ENCODE peak calls at places on chromosomes 11 and 22, in five cellular contexts. One of them, this sample, is unnamed.

GRCh38 chr22:49763138-49763537 is 64.5 kb downstream of the BRD1 start:
- DNase-seq in EH: no peak
- DNase-seq in activated T-cell treated with anti-CD3 and anti-CD28 coated beads for 1 hour: no peak
- DNase-seq in fibroblast of lung: no peak
- DNase-seq in stimulated activated CD4-positive, alpha-beta T cell treated with anti-CD3 and anti-CD28 coated beads, Interleukin-2, amount 100 ng/mL, for 4 hours: no peak
- DNase-seq in this sample: peak

GRCh38 chr11:2874963-2875362 is 10.6 kb downstream of the CDKN1C start:
- DNase-seq in EH: no peak
- DNase-seq in activated T-cell treated with anti-CD3 and anti-CD28 coated beads for 1 hour: no peak
- DNase-seq in fibroblast of lung: no peak
- DNase-seq in stimulated activated CD4-positive, alpha-beta T cell treated with anti-CD3 and anti-CD28 coated beads, Interleukin-2, amount 100 ng/mL, for 4 hours: no peak
- DNase-seq in this sample: no peak

GRCh38 chr11:117366183-117366582 is 38.5 kb downstream of the CEP164 start:
- DNase-seq in EH: no peak
- DNase-seq in activated T-cell treated with anti-CD3 and anti-CD28 coated beads for 1 hour: no peak
- DNase-seq in fibroblast of lung: no peak
- DNase-seq in stimulated activated CD4-positive, alpha-beta T cell treated with anti-CD3 and anti-CD28 coated beads, Interleukin-2, amount 100 ng/mL, for 4 hours: no peak
- DNase-seq in this sample: no peak

GRCh38 chr11:16309226-16309625 is 47.1 kb downstream of the SOX6 start:
- DNase-seq in EH: no peak
- DNase-seq in activated T-cell treated with anti-CD3 and anti-CD28 coated beads for 1 hour: no peak
- DNase-seq in fibroblast of lung: no peak
- DNase-seq in stimulated activated CD4-positive, alpha-beta T cell treated with anti-CD3 and anti-CD28 coated beads, Interleukin-2, amount 100 ng/mL, for 4 hours: no peak
- DNase-seq in this sample: no peak

GRCh38 chr11:74849525-74850391 is 99.1 kb downstream of the XRRA1 start:
- DNase-seq in EH: peak
- DNase-seq in activated T-cell treated with anti-CD3 and anti-CD28 coated beads for 1 hour: no peak
- DNase-seq in fibroblast of lung: peak
- DNase-seq in stimulated activated CD4-positive, alpha-beta T cell treated with anti-CD3 and anti-CD28 coated beads, Interleukin-2, amount 100 ng/mL, for 4 hours: no peak
- DNase-seq in this sample: no peak

GRCh38 chr11:14136561-14136960 is 174.0 kb downstream of the SPON1 start:
- DNase-seq in EH: no peak
- DNase-seq in activated T-cell treated with anti-CD3 and anti-CD28 coated beads for 1 hour: no peak
- DNase-seq in fibroblast of lung: no peak
- DNase-seq in stimulated activated CD4-positive, alpha-beta T cell treated with anti-CD3 and anti-CD28 coated beads, Interleukin-2, amount 100 ng/mL, for 4 hours: no peak
- DNase-seq in this sample: no peak

GRCh38 chr22:23533328-23533762 is 46.7 kb downstream of the IGLL1 start:
- DNase-seq in EH: peak
- DNase-seq in activated T-cell treated with anti-CD3 and anti-CD28 coated beads for 1 hour: no peak
- DNase-seq in fibroblast of lung: no peak
- DNase-seq in stimulated activated CD4-positive, alpha-beta T cell treated with anti-CD3 and anti-CD28 coated beads, Interleukin-2, amount 100 ng/mL, for 4 hours: no peak
- DNase-seq in this sample: no peak

GRCh38 chr22:28670153-28670552 is 9.5 kb downstream of the TTC28 start:
- DNase-seq in EH: peak
- DNase-seq in activated T-cell treated with anti-CD3 and anti-CD28 coated beads for 1 hour: no peak
- DNase-seq in fibroblast of lung: no peak
- DNase-seq in stimulated activated CD4-positive, alpha-beta T cell treated with anti-CD3 and anti-CD28 coated beads, Interleukin-2, amount 100 ng/mL, for 4 hours: no peak
- DNase-seq in this sample: no peak

GRCh38 chr11:13104619-13105236 is 95.6 kb downstream of the RASSF10 start:
- DNase-seq in EH: no peak
- DNase-seq in activated T-cell treated with anti-CD3 and anti-CD28 coated beads for 1 hour: no peak
- DNase-seq in fibroblast of lung: no peak
- DNase-seq in stimulated activated CD4-positive, alpha-beta T cell treated with anti-CD3 and anti-CD28 coated beads, Interleukin-2, amount 100 ng/mL, for 4 hours: no peak
- DNase-seq in this sample: no peak

GRCh38 chr11:106231591-106231990 is 154.1 kb downstream of the AASDHPPT start:
- DNase-seq in EH: peak
- DNase-seq in activated T-cell treated with anti-CD3 and anti-CD28 coated beads for 1 hour: no peak
- DNase-seq in fibroblast of lung: peak
- DNase-seq in stimulated activated CD4-positive, alpha-beta T cell treated with anti-CD3 and anti-CD28 coated beads, Interleukin-2, amount 100 ng/mL, for 4 hours: no peak
- DNase-seq in this sample: no peak

GRCh38 chr11:78656327-78656726 is 81.7 kb upstream of the NARS2 start:
- DNase-seq in EH: no peak
- DNase-seq in activated T-cell treated with anti-CD3 and anti-CD28 coated beads for 1 hour: no peak
- DNase-seq in fibroblast of lung: no peak
- DNase-seq in stimulated activated CD4-positive, alpha-beta T cell treated with anti-CD3 and anti-CD28 coated beads, Interleukin-2, amount 100 ng/mL, for 4 hours: no peak
- DNase-seq in this sample: peak

GRCh38 chr22:41991111-41991510 is 7.5 kb upstream of the WBP2NL start:
- DNase-seq in EH: no peak
- DNase-seq in activated T-cell treated with anti-CD3 and anti-CD28 coated beads for 1 hour: no peak
- DNase-seq in fibroblast of lung: no peak
- DNase-seq in stimulated activated CD4-positive, alpha-beta T cell treated with anti-CD3 and anti-CD28 coated beads, Interleukin-2, amount 100 ng/mL, for 4 hours: no peak
- DNase-seq in this sample: no peak

GRCh38 chr11:11979487-11980117 is 28.8 kb downstream of the DKK3 start:
- DNase-seq in EH: peak
- DNase-seq in activated T-cell treated with anti-CD3 and anti-CD28 coated beads for 1 hour: no peak
- DNase-seq in fibroblast of lung: peak
- DNase-seq in stimulated activated CD4-positive, alpha-beta T cell treated with anti-CD3 and anti-CD28 coated beads, Interleukin-2, amount 100 ng/mL, for 4 hours: no peak
- DNase-seq in this sample: peak

GRCh38 chr11:18408558-18409242 is 3.4 kb upstream of the LDHC start:
- DNase-seq in EH: peak
- DNase-seq in activated T-cell treated with anti-CD3 and anti-CD28 coated beads for 1 hour: no peak
- DNase-seq in fibroblast of lung: no peak
- DNase-seq in stimulated activated CD4-positive, alpha-beta T cell treated with anti-CD3 and anti-CD28 coated beads, Interleukin-2, amount 100 ng/mL, for 4 hours: no peak
- DNase-seq in this sample: no peak

GRCh38 chr11:118705796-118706545 is 26.5 kb upstream of the TREH start:
- DNase-seq in EH: no peak
- DNase-seq in activated T-cell treated with anti-CD3 and anti-CD28 coated beads for 1 hour: no peak
- DNase-seq in fibroblast of lung: no peak
- DNase-seq in stimulated activated CD4-positive, alpha-beta T cell treated with anti-CD3 and anti-CD28 coated beads, Interleukin-2, amount 100 ng/mL, for 4 hours: no peak
- DNase-seq in this sample: no peak

GRCh38 chr11:125268611-125269010 is 104.1 kb downstream of the PKNOX2 start:
- DNase-seq in EH: no peak
- DNase-seq in activated T-cell treated with anti-CD3 and anti-CD28 coated beads for 1 hour: no peak
- DNase-seq in fibroblast of lung: no peak
- DNase-seq in stimulated activated CD4-positive, alpha-beta T cell treated with anti-CD3 and anti-CD28 coated beads, Interleukin-2, amount 100 ng/mL, for 4 hours: no peak
- DNase-seq in this sample: no peak

GRCh38 chr11:113106507-113106906 is 145.3 kb downstream of the NCAM1 start:
- DNase-seq in EH: peak
- DNase-seq in activated T-cell treated with anti-CD3 and anti-CD28 coated beads for 1 hour: no peak
- DNase-seq in fibroblast of lung: peak
- DNase-seq in stimulated activated CD4-positive, alpha-beta T cell treated with anti-CD3 and anti-CD28 coated beads, Interleukin-2, amount 100 ng/mL, for 4 hours: no peak
- DNase-seq in this sample: no peak

GRCh38 chr22:42670921-42671709 is 21.9 kb upstream of the CYB5R3 start:
- DNase-seq in EH: peak
- DNase-seq in activated T-cell treated with anti-CD3 and anti-CD28 coated beads for 1 hour: no peak
- DNase-seq in fibroblast of lung: no peak
- DNase-seq in stimulated activated CD4-positive, alpha-beta T cell treated with anti-CD3 and anti-CD28 coated beads, Interleukin-2, amount 100 ng/mL, for 4 hours: no peak
- DNase-seq in this sample: no peak

GRCh38 chr11:119774180-119774763 is 45.3 kb upstream of the NECTIN1 start:
- DNase-seq in EH: peak
- DNase-seq in activated T-cell treated with anti-CD3 and anti-CD28 coated beads for 1 hour: no peak
- DNase-seq in fibroblast of lung: peak
- DNase-seq in stimulated activated CD4-positive, alpha-beta T cell treated with anti-CD3 and anti-CD28 coated beads, Interleukin-2, amount 100 ng/mL, for 4 hours: no peak
- DNase-seq in this sample: no peak

GRCh38 chr11:45279645-45280044 is 6.5 kb downstream of the SYT13 start:
- DNase-seq in EH: no peak
- DNase-seq in activated T-cell treated with anti-CD3 and anti-CD28 coated beads for 1 hour: no peak
- DNase-seq in fibroblast of lung: no peak
- DNase-seq in stimulated activated CD4-positive, alpha-beta T cell treated with anti-CD3 and anti-CD28 coated beads, Interleukin-2, amount 100 ng/mL, for 4 hours: no peak
- DNase-seq in this sample: no peak

GRCh38 chr11:83044958-83045712 is 26.6 kb downstream of the RAB30 start:
- DNase-seq in EH: peak
- DNase-seq in activated T-cell treated with anti-CD3 and anti-CD28 coated beads for 1 hour: no peak
- DNase-seq in fibroblast of lung: peak
- DNase-seq in stimulated activated CD4-positive, alpha-beta T cell treated with anti-CD3 and anti-CD28 coated beads, Interleukin-2, amount 100 ng/mL, for 4 hours: no peak
- DNase-seq in this sample: no peak

GRCh38 chr11:47408598-47409439 is 429 bp downstream of the SLC39A13 start:
- DNase-seq in EH: peak
- DNase-seq in activated T-cell treated with anti-CD3 and anti-CD28 coated beads for 1 hour: no peak
- DNase-seq in fibroblast of lung: peak
- DNase-seq in stimulated activated CD4-positive, alpha-beta T cell treated with anti-CD3 and anti-CD28 coated beads, Interleukin-2, amount 100 ng/mL, for 4 hours: no peak
- DNase-seq in this sample: no peak

GRCh38 chr11:45560153-45560934 is 105.1 kb downstream of the CHST1 start:
- DNase-seq in EH: no peak
- DNase-seq in activated T-cell treated with anti-CD3 and anti-CD28 coated beads for 1 hour: no peak
- DNase-seq in fibroblast of lung: no peak
- DNase-seq in stimulated activated CD4-positive, alpha-beta T cell treated with anti-CD3 and anti-CD28 coated beads, Interleukin-2, amount 100 ng/mL, for 4 hours: no peak
- DNase-seq in this sample: no peak

GRCh38 chr11:76777922-76778321 is 5.2 kb upstream of the TSKU start:
- DNase-seq in EH: no peak
- DNase-seq in activated T-cell treated with anti-CD3 and anti-CD28 coated beads for 1 hour: no peak
- DNase-seq in fibroblast of lung: peak
- DNase-seq in stimulated activated CD4-positive, alpha-beta T cell treated with anti-CD3 and anti-CD28 coated beads, Interleukin-2, amount 100 ng/mL, for 4 hours: no peak
- DNase-seq in this sample: no peak

GRCh38 chr11:64656797-64657196 is 65.8 kb downstream of the SLC22A12 start:
- DNase-seq in EH: no peak
- DNase-seq in activated T-cell treated with anti-CD3 and anti-CD28 coated beads for 1 hour: no peak
- DNase-seq in fibroblast of lung: no peak
- DNase-seq in stimulated activated CD4-positive, alpha-beta T cell treated with anti-CD3 and anti-CD28 coated beads, Interleukin-2, amount 100 ng/mL, for 4 hours: no peak
- DNase-seq in this sample: no peak

GRCh38 chr11:97746832-97747231 is 1273.9 kb upstream of the CNTN5 start:
- DNase-seq in EH: no peak
- DNase-seq in activated T-cell treated with anti-CD3 and anti-CD28 coated beads for 1 hour: no peak
- DNase-seq in fibroblast of lung: no peak
- DNase-seq in stimulated activated CD4-positive, alpha-beta T cell treated with anti-CD3 and anti-CD28 coated beads, Interleukin-2, amount 100 ng/mL, for 4 hours: no peak
- DNase-seq in this sample: no peak

GRCh38 chr11:84819561-84819960 is 807.6 kb downstream of the DLG2 start:
- DNase-seq in EH: no peak
- DNase-seq in activated T-cell treated with anti-CD3 and anti-CD28 coated beads for 1 hour: no peak
- DNase-seq in fibroblast of lung: no peak
- DNase-seq in stimulated activated CD4-positive, alpha-beta T cell treated with anti-CD3 and anti-CD28 coated beads, Interleukin-2, amount 100 ng/mL, for 4 hours: no peak
- DNase-seq in this sample: no peak

GRCh38 chr11:45803981-45804805 is 756 bp upstream of the SLC35C1 start:
- DNase-seq in EH: peak
- DNase-seq in activated T-cell treated with anti-CD3 and anti-CD28 coated beads for 1 hour: peak
- DNase-seq in fibroblast of lung: peak
- DNase-seq in stimulated activated CD4-positive, alpha-beta T cell treated with anti-CD3 and anti-CD28 coated beads, Interleukin-2, amount 100 ng/mL, for 4 hours: peak
- DNase-seq in this sample: peak

GRCh38 chr11:74822187-74822586 is 73.5 kb downstream of the RNF169 start:
- DNase-seq in EH: peak
- DNase-seq in activated T-cell treated with anti-CD3 and anti-CD28 coated beads for 1 hour: no peak
- DNase-seq in fibroblast of lung: peak
- DNase-seq in stimulated activated CD4-positive, alpha-beta T cell treated with anti-CD3 and anti-CD28 coated beads, Interleukin-2, amount 100 ng/mL, for 4 hours: no peak
- DNase-seq in this sample: no peak

GRCh38 chr22:26403827-26404226 is 25.2 kb upstream of the ASPHD2 start:
- DNase-seq in EH: no peak
- DNase-seq in activated T-cell treated with anti-CD3 and anti-CD28 coated beads for 1 hour: no peak
- DNase-seq in fibroblast of lung: no peak
- DNase-seq in stimulated activated CD4-positive, alpha-beta T cell treated with anti-CD3 and anti-CD28 coated beads, Interleukin-2, amount 100 ng/mL, for 4 hours: no peak
- DNase-seq in this sample: no peak